ENCODE peak calls at places on chromosomes 5 and 9, in six cellular contexts. A is ovary, T is bronchial epithelial cell, H is uterus, E is Caco-2, J is heart right ventricle. I is an unnamed sample. For H3K36me3, the result is how much of the 10 kb centered on the place peaks cover.

GRCh38 chr9:106697390-106697789 is 165.6 kb upstream of the ZNF462 start:
- DNase-seq in A (no peak), T (no peak), H (no peak), E (no peak), J (no peak), I (no peak)

GRCh38 chr9:96242829-96243228 is 59.1 kb downstream of the HSD17B3 start:
- DNase-seq in A (no peak), T (no peak), H (no peak), E (no peak), J (no peak), I (no peak)

GRCh38 chr9:12856608-12857007 is 81.8 kb downstream of the LURAP1L start:
- DNase-seq in A (no peak), T (no peak), H (no peak), E (no peak), J (no peak), I (no peak)

GRCh38 chr9:137721479-137721878 is 102.7 kb downstream of the EHMT1 start:
- DNase-seq in A (no peak), T (no peak), H (no peak), E (no peak), J (no peak), I (no peak)

GRCh38 chr5:456351-457194 is 13.6 kb downstream of the EXOC3 start:
- DNase-seq in A (no peak), T (no peak), H (peak), E (no peak), J (peak), I (no peak)

GRCh38 chr9:37626708-37627293 is 24.0 kb upstream of the FRMPD1 start:
- DNase-seq in A (no peak), T (no peak), H (no peak), E (peak), J (no peak), I (no peak)

GRCh38 chr5:173234129-173234793 is 745 bp downstream of the NKX2-5 start:
- DNase-seq in A (no peak), T (no peak), H (no peak), E (no peak), J (peak), I (no peak)

GRCh38 chr5:77995793-77996409 is 219.8 kb upstream of the TBCA start:
- DNase-seq in A (no peak), T (no peak), H (peak), E (no peak), J (no peak), I (no peak)

GRCh38 chr5:101424530-101425175 is 521.6 kb upstream of the ST8SIA4 start:
- DNase-seq in A (no peak), T (peak), H (no peak), E (no peak), J (no peak), I (no peak)

GRCh38 chr5:43401827-43402226 is 10.4 kb downstream of the CCL28 start:
- DNase-seq in A (no peak), T (no peak), H (no peak), E (peak), J (no peak), I (no peak)

GRCh38 chr5:13278148-13278547 is 666.3 kb downstream of the DNAH5 start:
- DNase-seq in A (no peak), T (peak), H (no peak), E (no peak), J (no peak), I (no peak)

GRCh38 chr5:29161897-29162296 is 2031.6 kb upstream of the CDH6 start:
- DNase-seq in A (no peak), T (no peak), H (no peak), E (no peak), J (no peak), I (no peak)

GRCh38 chr5:95664204-95664786 is 17.7 kb downstream of the RFESD start:
- DNase-seq in A (no peak), T (peak), H (no peak), E (peak), J (no peak), I (no peak)

GRCh38 chr9:121634800-121635261 is 16.6 kb upstream of the DAB2IP start:
- DNase-seq in A (peak), T (no peak), H (no peak), E (peak), J (no peak), I (no peak)

GRCh38 chr5:54514269-54514668 is 3.3 kb upstream of the SNX18 start:
- DNase-seq in A (no peak), T (no peak), H (no peak), E (peak), J (no peak), I (no peak)

GRCh38 chr5:91038180-91038808 is 344.8 kb downstream of the ARRDC3 start:
- DNase-seq in A (no peak), T (no peak), H (no peak), E (no peak), J (no peak), I (no peak)

GRCh38 chr5:1907616-1908015 is 24.9 kb upstream of the IRX4 start:
- DNase-seq in A (no peak), T (no peak), H (no peak), E (no peak), J (no peak), I (no peak)

GRCh38 chr9:127417130-127418036 is 6.8 kb upstream of the ZNF79 start:
- DNase-seq in A (no peak), T (peak), H (no peak), E (no peak), J (no peak), I (no peak)

GRCh38 chr9:129312251-129312650 is 134.2 kb upstream of the IER5L start:
- DNase-seq in A (no peak), T (no peak), H (no peak), E (no peak), J (no peak), I (no peak)

GRCh38 chr5:30690931-30691330 is 502.6 kb upstream of the CDH6 start:
- DNase-seq in A (no peak), T (no peak), H (no peak), E (no peak), J (no peak), I (no peak)

GRCh38 chr9:91727972-91728371 is 222.1 kb downstream of the ROR2 start:
- DNase-seq in A (no peak), T (no peak), H (peak), E (no peak), J (no peak), I (no peak)

GRCh38 chr9:35696520-35697215 is 6.9 kb upstream of the TPM2 start:
- DNase-seq in A (peak), T (peak), H (peak), E (peak), J (peak), I (peak)

GRCh38 chr5:163248333-163248732 is 189.1 kb upstream of the CCNG1 start:
- DNase-seq in A (no peak), T (no peak), H (no peak), E (no peak), J (no peak), I (no peak)

GRCh38 chr5:96627792-96628191 is 34.4 kb upstream of the CAST start:
- DNase-seq in A (no peak), T (peak), H (no peak), E (peak), J (no peak), I (no peak)

GRCh38 chr9:122991370-122991830 is 42.1 kb upstream of the GPR21 start:
- DNase-seq in A (peak), T (peak), H (peak), E (peak), J (no peak), I (peak)

GRCh38 chr9:111854799-111855198 is 41.8 kb upstream of the UGCG start:
- DNase-seq in A (no peak), T (no peak), H (no peak), E (no peak), J (no peak), I (no peak)

GRCh38 chr5:139969318-139969717 is 73.8 kb downstream of the NRG2 start:
- DNase-seq in A (no peak), T (no peak), H (no peak), E (no peak), J (no peak), I (peak)

DNA sequence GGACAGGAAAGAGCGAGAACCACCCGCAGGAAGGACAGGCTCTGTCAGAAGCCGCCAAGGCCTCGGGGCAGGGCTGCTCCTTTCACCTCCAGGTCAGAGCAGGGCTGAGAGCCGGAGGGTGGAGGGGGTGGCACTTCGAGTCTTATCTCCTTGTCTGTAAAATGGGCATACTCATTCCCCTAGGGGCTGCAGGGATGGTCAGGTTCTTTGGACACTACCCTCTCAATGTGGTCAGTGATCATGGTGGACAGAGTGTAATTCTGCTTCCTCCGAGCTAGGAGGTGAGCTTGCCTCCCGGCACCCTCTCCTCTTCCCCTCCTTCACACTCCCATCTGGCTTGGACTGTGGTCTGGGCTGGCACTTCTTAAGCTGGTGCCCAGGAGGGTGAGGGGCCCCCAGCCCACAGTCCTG is 39.6 kb downstream of the RGS3 start:
- DNase-seq in A (no peak), T (no peak), H (no peak), E (no peak), J (no peak), I (no peak)
- H3K4me3 ChIP-seq in A (no peak), T (no peak), H (no peak), E (no peak), J (peak), I (peak)

DNA sequence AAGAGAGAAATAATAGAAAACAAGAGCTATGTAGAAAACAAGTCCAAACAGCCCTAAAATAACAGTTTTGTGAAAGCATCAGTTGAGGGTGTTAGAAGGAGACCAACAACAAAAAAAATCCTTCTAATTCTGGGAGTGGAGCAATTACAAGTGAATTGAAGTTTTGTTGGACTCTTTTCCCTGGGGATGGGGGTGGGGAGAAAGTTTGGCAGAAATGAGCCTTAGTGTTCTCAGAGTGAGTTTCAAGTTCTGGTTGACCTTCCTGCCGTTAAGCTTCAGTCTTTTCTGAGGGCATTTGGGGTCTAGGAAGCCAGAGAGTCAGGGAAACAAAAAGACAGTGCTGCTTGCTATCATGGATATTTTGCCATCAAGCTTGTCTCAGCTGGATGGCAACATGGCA is 106.3 kb upstream of the TRIM32 start:
- DNase-seq in A (no peak), T (no peak), H (no peak), E (no peak), J (no peak), I (no peak)
- TF ChIP-seq CTCF in A (no peak), T (no peak), H (no peak), E (no peak), J (no peak), I (no peak)

GRCh38 chr9:113290052-113290607 is 13.0 kb downstream of the RNF183 start:
- DNase-seq in A (no peak), T (no peak), H (no peak), E (no peak), J (no peak), I (no peak)
- H3K36me3 ChIP-seq in A (under half), T (under half), H (under half), E (under half), J (half or more), I (under half)

GRCh38 chr5:66621146-66621545 is 25.0 kb downstream of the MAST4 start:
- DNase-seq in A (no peak), T (no peak), H (no peak), E (no peak), J (no peak), I (no peak)
- H3K4me3 ChIP-seq in A (no peak), T (no peak), H (no peak), E (no peak), J (no peak), I (no peak)

GRCh38 chr9:131398204-131398603 is 4.3 kb downstream of the PRRC2B start:
- DNase-seq in A (no peak), T (no peak), H (no peak), E (no peak), J (peak), I (peak)
- TF ChIP-seq CTCF in A (no peak), T (no peak), H (no peak), E (no peak), J (no peak), I (no peak)

GRCh38 chr9:2122299-2122698 is 107.2 kb downstream of the SMARCA2 start:
- DNase-seq in A (no peak), T (no peak), H (no peak), E (no peak), J (no peak), I (no peak)

GRCh38 chr9:2120926-2121689 is 106.0 kb downstream of the SMARCA2 start:
- DNase-seq in A (peak), T (peak), H (no peak), E (no peak), J (no peak), I (no peak)

GRCh38 chr9:2116073-2116472 is 100.9 kb downstream of the SMARCA2 start:
- DNase-seq in A (no peak), T (peak), H (no peak), E (peak), J (no peak), I (no peak)

GRCh38 chr9:2119490-2120046 is 104.4 kb downstream of the SMARCA2 start:
- DNase-seq in A (no peak), T (no peak), H (no peak), E (no peak), J (no peak), I (no peak)

GRCh38 chr9:2117527-2117926 is 102.4 kb downstream of the SMARCA2 start:
- DNase-seq in A (no peak), T (no peak), H (no peak), E (no peak), J (no peak), I (no peak)
- H3K36me3 ChIP-seq in A (under half), T (under half), H (under half), E (under half), J (half or more), I (under half)

GRCh38 chr5:60488466-60489130 is 211.4 kb downstream of the DEPDC1B start:
- DNase-seq in A (no peak), T (peak), H (no peak), E (no peak), J (no peak), I (no peak)

GRCh38 chr5:60489856-60490255 is 210.1 kb downstream of the DEPDC1B start:
- DNase-seq in A (no peak), T (no peak), H (no peak), E (no peak), J (no peak), I (no peak)

GRCh38 chr5:60490597-60491166 is 209.3 kb downstream of the DEPDC1B start:
- DNase-seq in A (no peak), T (peak), H (no peak), E (no peak), J (no peak), I (no peak)

GRCh38 chr5:60487885-60488425 is 212.0 kb downstream of the DEPDC1B start:
- DNase-seq in A (no peak), T (peak), H (no peak), E (peak), J (no peak), I (no peak)

GRCh38 chr5:60489377-60489776 is 210.6 kb downstream of the DEPDC1B start:
- DNase-seq in A (no peak), T (peak), H (no peak), E (no peak), J (no peak), I (no peak)
- H3K4me3 ChIP-seq in A (no peak), T (no peak), H (no peak), E (no peak), J (no peak), I (no peak)

DNA sequence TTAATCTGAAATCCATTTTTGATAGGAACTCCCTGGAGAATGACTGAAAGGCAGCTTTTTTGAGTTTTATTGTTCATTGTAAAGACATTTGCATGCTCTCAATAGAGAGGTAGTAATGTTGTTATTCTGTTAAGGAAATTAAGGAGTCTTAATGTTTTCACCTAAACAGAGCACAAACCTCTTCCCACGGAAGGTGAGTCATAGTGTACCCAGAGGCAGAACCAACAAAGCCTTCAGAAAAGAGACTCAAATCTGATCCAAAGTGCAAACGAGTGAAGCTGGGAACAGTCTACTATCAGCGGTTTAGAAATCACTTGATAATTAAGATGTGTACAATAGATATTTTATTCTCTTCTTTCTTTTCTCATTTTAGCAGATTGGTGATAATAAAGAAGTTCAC is 470.5 kb downstream of the PLK2 start:
- DNase-seq in A (no peak), T (peak), H (no peak), E (peak), J (no peak), I (no peak)
- TF ChIP-seq CTCF in A (no peak), T (no peak), H (no peak), E (no peak), J (no peak), I (no peak)

DNA sequence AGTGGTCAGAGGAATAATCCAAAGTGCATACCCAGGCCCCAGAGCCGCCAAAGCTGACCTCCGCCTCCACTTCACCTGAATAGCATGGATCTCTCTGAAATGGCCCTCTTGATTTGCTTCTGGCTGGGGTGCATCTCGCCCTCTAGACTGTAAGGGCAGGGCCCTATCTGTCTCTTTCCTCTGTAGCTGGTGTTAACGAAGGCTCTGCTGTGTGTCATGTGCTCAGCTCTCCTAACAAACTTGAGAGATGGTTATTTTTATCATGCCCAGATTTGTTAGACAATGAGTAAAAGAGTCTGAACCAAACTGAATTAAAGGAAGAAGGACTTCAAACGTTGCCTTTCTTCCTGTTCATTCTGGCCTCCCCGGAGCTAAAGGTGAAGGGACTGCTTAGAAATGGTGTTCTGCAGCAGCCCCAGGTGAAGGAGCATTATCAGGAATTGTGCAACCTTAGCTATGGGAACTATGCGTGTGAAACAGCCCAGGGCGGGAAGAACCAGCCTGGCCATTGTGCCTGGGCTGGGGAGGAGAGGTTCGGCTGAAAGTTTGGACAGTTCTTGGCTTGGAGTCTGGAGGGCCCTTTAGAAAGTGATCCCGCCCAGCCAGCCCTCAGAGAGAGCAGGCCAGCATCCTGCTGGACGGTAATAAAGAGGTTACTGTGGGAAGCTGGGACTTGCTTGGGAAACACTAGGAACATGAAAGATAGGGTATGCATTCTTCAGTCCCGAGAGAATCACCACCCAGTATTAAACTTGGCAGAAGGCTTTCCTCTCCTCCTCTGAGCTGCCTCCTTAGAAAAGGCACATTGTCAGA is 73.5 kb downstream of the WWC1 start:
- DNase-seq in A (no peak), T (peak), H (no peak), E (peak), J (no peak), I (peak)
- H3K36me3 ChIP-seq in A (under half), T (under half), H (under half), E (under half), J (under half), I (under half)

I was measured in lung.